ENCODE peak calls at places on chromosomes 6 and 20, in eight cellular contexts. E, L, Y, K, J, X, P and D are unnamed samples.
A peak's percentile ranks its signal among the peaks of the same experiment; 100 is the strongest.

GRCh38 chr6:63307581-63308246 is 12.1 kb downstream of the LGSN start:
- DNase-seq in L (peak; percentile 38), P (no peak), X (peak; percentile 47), K (no peak), E (no peak), J (no peak), Y (peak; percentile 40), D (peak; percentile 47)

GRCh38 chr6:44606976-44607375 is 219.5 kb downstream of the CDC5L start:
- DNase-seq in X (no peak), P (no peak), K (no peak), Y (no peak), E (no peak), L (no peak), J (no peak), D (no peak)

GRCh38 chr20:24206995-24207394 is 218.4 kb upstream of the GGTLC1 start:
- DNase-seq in L (no peak), P (no peak), J (no peak), Y (no peak), X (no peak), K (no peak), E (no peak), D (no peak)

GRCh38 chr6:127069659-127070279 is 48.7 kb upstream of the RSPO3 start:
- DNase-seq in L (peak; percentile 21), P (no peak), Y (peak; percentile 59), J (no peak), E (peak; percentile 2), X (no peak), K (no peak), D (peak; percentile 46)

GRCh38 chr6:33380272-33380981 is 11.2 kb upstream of the KIFC1 start:
- DNase-seq in P (no peak), L (no peak), X (no peak), J (no peak), K (no peak), E (no peak), Y (no peak), D (no peak)

GRCh38 chr20:32534661-32535240 is 50.4 kb downstream of the NOL4L start:
- DNase-seq in E (no peak), J (peak; percentile 48), L (no peak), P (no peak), X (peak; percentile 41), Y (no peak), K (peak; percentile 63), D (no peak)

GRCh38 chr6:163725008-163725941 is 310.8 kb downstream of the QKI start:
- DNase-seq in X (no peak), L (no peak), P (no peak), E (peak; percentile 35), K (no peak), J (no peak), Y (no peak), D (no peak)

GRCh38 chr6:32244946-32245398 is 21.1 kb upstream of the NOTCH4 start:
- DNase-seq in Y (peak; percentile 68), L (peak; percentile 28), E (no peak), K (peak; percentile 52), P (peak; percentile 84), X (peak; percentile 83), J (peak; percentile 83), D (peak; percentile 62)

GRCh38 chr20:62159835-62160234 is 16.3 kb downstream of the SS18L1 start:
- DNase-seq in Y (peak; percentile 9), L (peak; percentile 91), K (no peak), E (no peak), P (no peak), X (peak; percentile 85), J (peak; percentile 79), D (no peak)

GRCh38 chr20:46199198-46199597 is 81.1 kb downstream of the CD40 start:
- DNase-seq in Y (no peak), J (peak; percentile 12), E (no peak), P (no peak), L (no peak), X (no peak), K (no peak), D (no peak)

GRCh38 chr6:42929928-42930360 is 664 bp downstream of the CNPY3 start:
- DNase-seq in P (no peak), Y (peak; percentile 70), L (peak; percentile 28), X (peak; percentile 85), E (peak; percentile 33), J (peak; percentile 75), K (peak; percentile 48), D (peak; percentile 59)

GRCh38 chr6:43355862-43356590 is 13.4 kb downstream of the ZNF318 start:
- DNase-seq in P (no peak), K (no peak), E (peak; percentile 36), J (no peak), Y (no peak), X (peak; percentile 25), L (no peak), D (peak; percentile 12)

GRCh38 chr6:115898246-115898645 is 162.4 kb downstream of the FRK start:
- DNase-seq in Y (peak; percentile 61), L (no peak), P (no peak), J (no peak), E (no peak), K (no peak), X (no peak), D (no peak)

GRCh38 chr6:157714153-157714490 is 108.9 kb upstream of the SNX9 start:
- DNase-seq in J (no peak), P (no peak), E (no peak), X (no peak), L (no peak), K (no peak), Y (peak; percentile 62), D (no peak)

GRCh38 chr6:56713285-56713684 is 70.6 kb upstream of the DST start:
- DNase-seq in P (no peak), E (no peak), X (no peak), K (no peak), Y (peak; percentile 88), L (peak; percentile 86), J (no peak), D (peak; percentile 91)

GRCh38 chr20:11018668-11019170 is 344.9 kb upstream of the JAG1 start:
- DNase-seq in L (no peak), K (no peak), E (no peak), X (no peak), Y (no peak), P (no peak), J (no peak), D (no peak)

GRCh38 chr6:130796313-130796905 is 30.8 kb upstream of the SMLR1 start:
- DNase-seq in P (no peak), E (no peak), Y (peak; percentile 80), X (no peak), K (no peak), J (no peak), L (no peak), D (no peak)

GRCh38 chr6:50655848-50656453 is 57.4 kb upstream of the TFAP2D start:
- DNase-seq in E (no peak), K (no peak), L (no peak), J (no peak), X (peak; percentile 13), P (no peak), Y (peak; percentile 4), D (peak; percentile 21)

GRCh38 chr6:39913391-39913916 is 20.8 kb downstream of the MOCS1 start:
- DNase-seq in Y (no peak), K (no peak), E (no peak), J (no peak), L (no peak), X (no peak), P (no peak), D (no peak)

GRCh38 chr6:143732539-143732938 is 54.8 kb downstream of the PHACTR2 start:
- DNase-seq in X (no peak), E (no peak), P (no peak), K (no peak), L (no peak), Y (no peak), J (no peak), D (no peak)

GRCh38 chr6:87364602-87365252 is 20.1 kb downstream of the C6orf163 start:
- DNase-seq in L (no peak), E (no peak), J (no peak), K (no peak), X (no peak), P (no peak), Y (no peak), D (no peak)

GRCh38 chr6:137882225-137882961 is 15.3 kb downstream of the TNFAIP3 start:
- DNase-seq in X (no peak), K (peak; percentile 66), J (no peak), Y (peak; percentile 57), L (no peak), E (no peak), P (no peak), D (no peak)

GRCh38 chr6:53432318-53433161 is 83.8 kb upstream of the ELOVL5 start:
- DNase-seq in L (peak; percentile 8), Y (peak; percentile 69), K (no peak), J (no peak), E (peak; percentile 33), P (no peak), X (no peak), D (no peak)

GRCh38 chr6:2862712-2863174 is 21.1 kb upstream of the SERPINB1 start:
- DNase-seq in Y (no peak), X (peak; percentile 75), P (no peak), K (no peak), L (no peak), J (no peak), E (no peak), D (no peak)

GRCh38 chr6:101445527-101445926 is 52.0 kb downstream of the GRIK2 start:
- DNase-seq in L (no peak), X (no peak), Y (peak; percentile 65), K (no peak), J (no peak), E (no peak), P (no peak), D (no peak)

GRCh38 chr6:39048481-39049399 is at the start of gene GLP1R:
- DNase-seq in P (peak; percentile 28), E (no peak), L (no peak), K (no peak), Y (no peak), X (no peak), J (peak; percentile 54), D (no peak)

GRCh38 chr6:85600713-85601313 is 7.2 kb upstream of the SNX14 start:
- DNase-seq in E (no peak), J (no peak), P (no peak), L (no peak), X (no peak), K (no peak), Y (no peak), D (no peak)

GRCh38 chr6:44576132-44576601 is 188.7 kb downstream of the CDC5L start:
- DNase-seq in J (no peak), P (no peak), E (no peak), X (no peak), Y (peak; percentile 69), K (no peak), L (no peak), D (no peak)